ENCODE peak calls at places on chromosomes 6 and 20, in five cellular contexts. One of them, this sample, is unnamed.

GRCh38 chr6:20377623-20378265 is 23.9 kb upstream of the E2F3 start:
- DNase-seq in aorta: no peak
- DNase-seq in foreskin fibroblast: peak; percentile 76
- DNase-seq in MCF 10A: no peak
- DNase-seq in hypothalamus: no peak
- DNase-seq in this sample: no peak

GRCh38 chr6:111551521-111552231 is 54.0 kb downstream of the TRAF3IP2 start:
- DNase-seq in aorta: no peak
- DNase-seq in foreskin fibroblast: peak; percentile 47
- DNase-seq in MCF 10A: no peak
- DNase-seq in hypothalamus: no peak
- DNase-seq in this sample: peak; percentile 82

GRCh38 chr6:113364781-113365545 is 492.2 kb upstream of the MARCKS start:
- DNase-seq in aorta: no peak
- DNase-seq in foreskin fibroblast: peak; percentile 66
- DNase-seq in MCF 10A: no peak
- DNase-seq in hypothalamus: no peak
- DNase-seq in this sample: no peak

GRCh38 chr6:155493694-155494143 is 38.1 kb upstream of the NOX3 start:
- DNase-seq in aorta: peak; percentile 79
- DNase-seq in foreskin fibroblast: peak; percentile 97
- DNase-seq in MCF 10A: peak; percentile 95
- DNase-seq in hypothalamus: no peak
- DNase-seq in this sample: peak; percentile 28

GRCh38 chr20:4511776-4512175 is 209.9 kb upstream of the PRND start:
- DNase-seq in aorta: no peak
- DNase-seq in foreskin fibroblast: peak; percentile 54
- DNase-seq in MCF 10A: no peak
- DNase-seq in hypothalamus: no peak
- DNase-seq in this sample: no peak

GRCh38 chr6:28553986-28554881 is 28.6 kb downstream of the GPX5 start:
- DNase-seq in aorta: no peak
- DNase-seq in foreskin fibroblast: no peak
- DNase-seq in MCF 10A: no peak
- DNase-seq in hypothalamus: no peak
- DNase-seq in this sample: no peak

GRCh38 chr6:139164001-139164400 is 29.1 kb downstream of the HECA start:
- DNase-seq in aorta: no peak
- DNase-seq in foreskin fibroblast: no peak
- DNase-seq in MCF 10A: no peak
- DNase-seq in hypothalamus: no peak
- DNase-seq in this sample: no peak

GRCh38 chr6:43070028-43070632 is 6.0 kb upstream of the PTK7 start:
- DNase-seq in aorta: no peak
- DNase-seq in foreskin fibroblast: peak; percentile 84
- DNase-seq in MCF 10A: peak; percentile 65
- DNase-seq in hypothalamus: no peak
- DNase-seq in this sample: no peak

GRCh38 chr20:8722277-8722928 is 346.5 kb upstream of the PLCB4 start:
- DNase-seq in aorta: no peak
- DNase-seq in foreskin fibroblast: peak; percentile 82
- DNase-seq in MCF 10A: peak; percentile 75
- DNase-seq in hypothalamus: no peak
- DNase-seq in this sample: peak; percentile 39

GRCh38 chr6:127737009-127737486 is 160.1 kb downstream of the C6orf58 start:
- DNase-seq in aorta: no peak
- DNase-seq in foreskin fibroblast: peak; percentile 80
- DNase-seq in MCF 10A: peak; percentile 77
- DNase-seq in hypothalamus: no peak
- DNase-seq in this sample: peak; percentile 36

GRCh38 chr20:49400410-49400809 is 82.1 kb downstream of the KCNB1 start:
- DNase-seq in aorta: no peak
- DNase-seq in foreskin fibroblast: no peak
- DNase-seq in MCF 10A: no peak
- DNase-seq in hypothalamus: no peak
- DNase-seq in this sample: no peak

GRCh38 chr6:154480144-154480639 is 30.3 kb downstream of the CNKSR3 start:
- DNase-seq in aorta: no peak
- DNase-seq in foreskin fibroblast: no peak
- DNase-seq in MCF 10A: no peak
- DNase-seq in hypothalamus: no peak
- DNase-seq in this sample: no peak

GRCh38 chr6:101876431-101876830 is 482.9 kb downstream of the GRIK2 start:
- DNase-seq in aorta: no peak
- DNase-seq in foreskin fibroblast: no peak
- DNase-seq in MCF 10A: no peak
- DNase-seq in hypothalamus: no peak
- DNase-seq in this sample: no peak

GRCh38 chr20:13286600-13286999 is 65.5 kb downstream of the ISM1 start:
- DNase-seq in aorta: no peak
- DNase-seq in foreskin fibroblast: no peak
- DNase-seq in MCF 10A: peak; percentile 91
- DNase-seq in hypothalamus: no peak
- DNase-seq in this sample: no peak

GRCh38 chr20:3973705-3974104 is 41.7 kb downstream of the RNF24 start:
- DNase-seq in aorta: no peak
- DNase-seq in foreskin fibroblast: no peak
- DNase-seq in MCF 10A: no peak
- DNase-seq in hypothalamus: no peak
- DNase-seq in this sample: no peak

GRCh38 chr6:158519354-158519753 is 40.5 kb upstream of the TMEM181 start:
- DNase-seq in aorta: no peak
- DNase-seq in foreskin fibroblast: peak; percentile 12
- DNase-seq in MCF 10A: no peak
- DNase-seq in hypothalamus: no peak
- DNase-seq in this sample: no peak

GRCh38 chr6:81708306-81708705 is 44.2 kb downstream of the TENT5A start:
- DNase-seq in aorta: no peak
- DNase-seq in foreskin fibroblast: no peak
- DNase-seq in MCF 10A: no peak
- DNase-seq in hypothalamus: no peak
- DNase-seq in this sample: no peak

GRCh38 chr20:57653546-57653900 is 33.3 kb upstream of the ZBP1 start:
- DNase-seq in aorta: no peak
- DNase-seq in foreskin fibroblast: no peak
- DNase-seq in MCF 10A: no peak
- DNase-seq in hypothalamus: no peak
- DNase-seq in this sample: no peak

GRCh38 chr6:138226701-138227315 is 8.5 kb upstream of the PBOV1 start:
- DNase-seq in aorta: no peak
- DNase-seq in foreskin fibroblast: peak; percentile 52
- DNase-seq in MCF 10A: no peak
- DNase-seq in hypothalamus: no peak
- DNase-seq in this sample: peak; percentile 28

GRCh38 chr6:131293472-131293911 is 158.2 kb downstream of the AKAP7 start:
- DNase-seq in aorta: no peak
- DNase-seq in foreskin fibroblast: no peak
- DNase-seq in MCF 10A: no peak
- DNase-seq in hypothalamus: no peak
- DNase-seq in this sample: no peak

GRCh38 chr6:12543953-12544352 is 172.6 kb upstream of the PHACTR1 start:
- DNase-seq in aorta: no peak
- DNase-seq in foreskin fibroblast: no peak
- DNase-seq in MCF 10A: no peak
- DNase-seq in hypothalamus: no peak
- DNase-seq in this sample: no peak

GRCh38 chr6:152636675-152637421 is at the start of gene SYNE1:
- DNase-seq in aorta: peak; percentile 47
- DNase-seq in foreskin fibroblast: peak; percentile 65
- DNase-seq in MCF 10A: no peak
- DNase-seq in hypothalamus: peak; percentile 16
- DNase-seq in this sample: no peak

GRCh38 chr20:56422824-56423189 is 10.7 kb downstream of the CASS4 start:
- DNase-seq in aorta: no peak
- DNase-seq in foreskin fibroblast: no peak
- DNase-seq in MCF 10A: no peak
- DNase-seq in hypothalamus: no peak
- DNase-seq in this sample: no peak

GRCh38 chr6:74289881-74290280 is 593.9 kb downstream of the CD109 start:
- DNase-seq in aorta: no peak
- DNase-seq in foreskin fibroblast: peak; percentile 94
- DNase-seq in MCF 10A: no peak
- DNase-seq in hypothalamus: no peak
- DNase-seq in this sample: no peak